ENCODE peak calls at places on chromosomes 7 and 10, in nine cellular contexts. V, C, Y, O, D, H, K, R and I are unnamed samples.

GRCh38 chr10:133378251-133379096 is 588 bp upstream of the PAOX start:
- DNase-seq in V (peak; percentile 58), C (peak; percentile 37), Y (peak; percentile 54), O (peak; percentile 57), D (no peak), H (no peak), K (peak; percentile 74), R (no peak), I (peak; percentile 81)

GRCh38 chr10:8400151-8400550 is 345.7 kb downstream of the GATA3 start:
- DNase-seq in V (no peak), C (no peak), Y (no peak), O (no peak), D (no peak), H (no peak), K (no peak), R (no peak), I (no peak)

GRCh38 chr7:120996983-120997334 is 8.4 kb downstream of the CPED1 start:
- DNase-seq in V (no peak), C (no peak), Y (no peak), O (no peak), D (no peak), H (no peak), K (no peak), R (no peak), I (no peak)

GRCh38 chr10:7134448-7134847 is 276.4 kb downstream of the SFMBT2 start:
- DNase-seq in V (no peak), C (no peak), Y (no peak), O (peak; percentile 6), D (no peak), H (no peak), K (no peak), R (no peak), I (no peak)

GRCh38 chr10:127813290-127813689 is 76.3 kb downstream of the FOXI2 start:
- DNase-seq in V (no peak), C (no peak), Y (no peak), O (no peak), D (peak; percentile 16), H (no peak), K (no peak), R (no peak), I (no peak)

GRCh38 chr10:96585726-96586418 is 940 bp downstream of the TM9SF3 start:
- DNase-seq in V (peak; percentile 19), C (no peak), Y (peak; percentile 18), O (no peak), D (no peak), H (no peak), K (peak; percentile 59), R (no peak), I (no peak)

GRCh38 chr10:119896937-119897336 is 4.4 kb downstream of the SEC23IP start:
- DNase-seq in V (no peak), C (no peak), Y (no peak), O (peak; percentile 83), D (no peak), H (no peak), K (peak; percentile 53), R (no peak), I (peak; percentile 80)

GRCh38 chr7:124480074-124480820 is 285.3 kb downstream of the GPR37 start:
- DNase-seq in V (no peak), C (no peak), Y (no peak), O (no peak), D (no peak), H (no peak), K (no peak), R (no peak), I (no peak)

GRCh38 chr7:5702876-5703571 is 78.4 kb downstream of the RNF216 start:
- DNase-seq in V (no peak), C (peak; percentile 53), Y (no peak), O (no peak), D (peak; percentile 24), H (no peak), K (peak; percentile 65), R (no peak), I (peak; percentile 71)

GRCh38 chr10:623039-623438 is 66.4 kb downstream of the DIP2C start:
- DNase-seq in V (no peak), C (no peak), Y (no peak), O (no peak), D (no peak), H (no peak), K (no peak), R (no peak), I (no peak)

GRCh38 chr10:133158756-133159610 is 1.0 kb upstream of the KNDC1 start:
- DNase-seq in V (no peak), C (peak; percentile 9), Y (no peak), O (peak; percentile 47), D (no peak), H (no peak), K (peak; percentile 27), R (no peak), I (peak; percentile 56)

GRCh38 chr7:95323410-95324129 is 762 bp downstream of the PON1 start:
- DNase-seq in V (no peak), C (no peak), Y (no peak), O (no peak), D (no peak), H (peak; percentile 70), K (no peak), R (no peak), I (no peak)

GRCh38 chr7:19026888-19027287 is 90.5 kb downstream of the TWIST1 start:
- DNase-seq in V (no peak), C (no peak), Y (no peak), O (no peak), D (no peak), H (no peak), K (peak; percentile 63), R (no peak), I (no peak)

GRCh38 chr7:56062382-56062781 is 1.7 kb upstream of the SUMF2 start:
- DNase-seq in V (no peak), C (no peak), Y (no peak), O (no peak), D (peak; percentile 57), H (no peak), K (peak; percentile 75), R (no peak), I (no peak)

GRCh38 chr10:110649652-110650264 is 5.6 kb downstream of the RBM20 start:
- DNase-seq in V (no peak), C (no peak), Y (no peak), O (no peak), D (no peak), H (peak; percentile 42), K (no peak), R (no peak), I (no peak)

GRCh38 chr10:110646417-110647135 is 2.4 kb downstream of the RBM20 start:
- DNase-seq in V (no peak), C (no peak), Y (no peak), O (no peak), D (no peak), H (peak; percentile 45), K (no peak), R (no peak), I (no peak)

GRCh38 chr10:110648743-110649651 is 4.9 kb downstream of the RBM20 start:
- DNase-seq in V (no peak), C (no peak), Y (no peak), O (no peak), D (no peak), H (no peak), K (peak; percentile 50), R (no peak), I (no peak)

GRCh38 chr10:110644598-110645462 is 694 bp downstream of the RBM20 start:
- DNase-seq in V (no peak), C (no peak), Y (no peak), O (no peak), D (no peak), H (no peak), K (no peak), R (no peak), I (no peak)

DNA sequence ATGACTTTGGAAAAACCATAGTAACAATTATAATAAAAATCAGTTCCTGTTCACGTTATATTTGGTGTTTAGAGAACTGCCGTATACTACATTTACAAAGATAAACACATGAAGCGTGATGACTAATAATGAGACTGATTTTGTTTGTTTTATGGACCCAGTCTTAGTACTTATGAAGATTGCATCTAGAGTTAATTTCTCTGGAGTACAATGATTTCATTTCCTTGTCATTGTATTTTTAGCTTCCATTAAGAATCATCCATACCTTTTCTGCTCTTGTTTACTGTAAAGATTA is 2.9 kb downstream of the RBM20 start:
- DNase-seq in V (no peak), C (no peak), Y (no peak), O (no peak), D (no peak), H (no peak), K (no peak), R (no peak), I (no peak)
- H3K27me3 ChIP-seq in V (peaks cover 20% of the 10 kb centered on the region), C (no peaks in the 10 kb centered on the region), Y (peaks cover 59% of the 10 kb centered on the region), O (peaks cover 4% of the 10 kb centered on the region), D (peaks cover 8% of the 10 kb centered on the region), H (peaks cover 16% of the 10 kb centered on the region), K (peaks cover 55% of the 10 kb centered on the region), R (peaks cover 90% of the 10 kb centered on the region), I (peaks cover 52% of the 10 kb centered on the region)

GRCh38 chr10:43078175-43078985 is 1.5 kb downstream of the RET start:
- DNase-seq in V (no peak), C (no peak), Y (no peak), O (no peak), D (no peak), H (no peak), K (no peak), R (no peak), I (no peak)
- H3K27me3 ChIP-seq in V (no peaks in the 10 kb centered on the region), C (no peaks in the 10 kb centered on the region), Y (peaks cover 37% of the 10 kb centered on the region), O (peaks cover 18% of the 10 kb centered on the region), D (no peaks in the 10 kb centered on the region), H (peaks cover 12% of the 10 kb centered on the region), K (peaks cover 32% of the 10 kb centered on the region), R (peaks cover 100% of the 10 kb centered on the region), I (peaks cover 69% of the 10 kb centered on the region)

GRCh38 chr7:1700086-1700485 is 30.0 kb downstream of the ELFN1 start:
- DNase-seq in V (no peak), C (no peak), Y (no peak), O (no peak), D (no peak), H (no peak), K (no peak), R (no peak), I (no peak)
- H3K27me3 ChIP-seq in V (no peaks in the 10 kb centered on the region), C (peaks cover 96% of the 10 kb centered on the region), Y (no peaks in the 10 kb centered on the region), O (no peaks in the 10 kb centered on the region), D (peaks cover 3% of the 10 kb centered on the region), H (no peaks in the 10 kb centered on the region), K (no peaks in the 10 kb centered on the region), R (peaks cover 28% of the 10 kb centered on the region), I (no peaks in the 10 kb centered on the region)

GRCh38 chr10:113692271-113692670 is 12.6 kb downstream of the CASP7 start:
- DNase-seq in V (no peak), C (no peak), Y (no peak), O (no peak), D (no peak), H (no peak), K (no peak), R (no peak), I (no peak)

GRCh38 chr10:113689574-113689973 is 9.9 kb downstream of the CASP7 start:
- DNase-seq in V (no peak), C (no peak), Y (no peak), O (no peak), D (no peak), H (no peak), K (no peak), R (no peak), I (no peak)

GRCh38 chr10:113693348-113693747 is 13.6 kb downstream of the CASP7 start:
- DNase-seq in V (no peak), C (no peak), Y (no peak), O (no peak), D (no peak), H (no peak), K (no peak), R (no peak), I (no peak)

GRCh38 chr10:113690749-113691148 is 11.0 kb downstream of the CASP7 start:
- DNase-seq in V (no peak), C (no peak), Y (no peak), O (no peak), D (no peak), H (no peak), K (no peak), R (no peak), I (no peak)

GRCh38 chr10:113691381-113691780 is 11.7 kb downstream of the CASP7 start:
- DNase-seq in V (no peak), C (no peak), Y (no peak), O (no peak), D (no peak), H (no peak), K (no peak), R (no peak), I (no peak)
- H3K27me3 ChIP-seq in V (no peaks in the 10 kb centered on the region), C (no peaks in the 10 kb centered on the region), Y (no peaks in the 10 kb centered on the region), O (no peaks in the 10 kb centered on the region), D (no peaks in the 10 kb centered on the region), H (no peaks in the 10 kb centered on the region), K (no peaks in the 10 kb centered on the region), R (no peaks in the 10 kb centered on the region), I (no peaks in the 10 kb centered on the region)